ENCODE peak calls at places on chromosomes 2 and 18, in six cellular contexts. One of them, this sample, is unnamed.

GRCh38 chr2:84231474-84231873 is 227.6 kb downstream of the SUCLG1 start:
- DNase-seq in tibial artery: no peak
- DNase-seq in body of pancreas: no peak
- DNase-seq in endodermal cell: no peak
- DNase-seq in B cell: no peak
- DNase-seq in GM20000: no peak
- DNase-seq in this sample: no peak

GRCh38 chr2:88159955-88160415 is 10.2 kb upstream of the THNSL2 start:
- DNase-seq in B cell: peak; percentile 53
- DNase-seq in GM20000: peak; percentile 63
- DNase-seq in body of pancreas: peak; percentile 73
- DNase-seq in tibial artery: peak; percentile 53
- DNase-seq in endodermal cell: peak; percentile 84
- DNase-seq in this sample: peak; percentile 62

GRCh38 chr2:148909114-148909513 is 34.1 kb downstream of the KIF5C start:
- DNase-seq in tibial artery: no peak
- DNase-seq in body of pancreas: no peak
- DNase-seq in B cell: no peak
- DNase-seq in GM20000: no peak
- DNase-seq in endodermal cell: peak; percentile 70
- DNase-seq in this sample: no peak

GRCh38 chr18:24868331-24868730 is 407.9 kb downstream of the HRH4 start:
- DNase-seq in B cell: no peak
- DNase-seq in body of pancreas: no peak
- DNase-seq in endodermal cell: no peak
- DNase-seq in tibial artery: no peak
- DNase-seq in GM20000: no peak
- DNase-seq in this sample: no peak

GRCh38 chr2:70089946-70090523 is 2.8 kb downstream of the PCBP1 start:
- DNase-seq in B cell: no peak
- DNase-seq in GM20000: no peak
- DNase-seq in tibial artery: no peak
- DNase-seq in body of pancreas: no peak
- DNase-seq in endodermal cell: peak; percentile 77
- DNase-seq in this sample: no peak

GRCh38 chr2:228798931-228799588 is 472.0 kb downstream of the PID1 start:
- DNase-seq in GM20000: no peak
- DNase-seq in tibial artery: no peak
- DNase-seq in B cell: no peak
- DNase-seq in endodermal cell: no peak
- DNase-seq in body of pancreas: peak; percentile 7
- DNase-seq in this sample: no peak

GRCh38 chr2:191999101-191999836 is 152.4 kb upstream of the CAVIN2 start:
- DNase-seq in body of pancreas: no peak
- DNase-seq in tibial artery: no peak
- DNase-seq in endodermal cell: no peak
- DNase-seq in GM20000: no peak
- DNase-seq in B cell: no peak
- DNase-seq in this sample: no peak

GRCh38 chr2:44772131-44772530 is 169.4 kb upstream of the SIX3 start:
- DNase-seq in B cell: no peak
- DNase-seq in endodermal cell: no peak
- DNase-seq in body of pancreas: no peak
- DNase-seq in GM20000: no peak
- DNase-seq in tibial artery: no peak
- DNase-seq in this sample: no peak

GRCh38 chr2:100482741-100483140 is 12.5 kb downstream of the NMS start:
- DNase-seq in tibial artery: no peak
- DNase-seq in GM20000: peak; percentile 17
- DNase-seq in endodermal cell: peak; percentile 70
- DNase-seq in B cell: no peak
- DNase-seq in body of pancreas: no peak
- DNase-seq in this sample: peak; percentile 11

GRCh38 chr2:138711812-138712211 is 68.4 kb downstream of the NXPH2 start:
- DNase-seq in tibial artery: no peak
- DNase-seq in body of pancreas: peak; percentile 17
- DNase-seq in B cell: no peak
- DNase-seq in GM20000: no peak
- DNase-seq in endodermal cell: no peak
- DNase-seq in this sample: no peak

GRCh38 chr2:85605406-85606115 is 3.1 kb upstream of the TMEM150A start:
- DNase-seq in tibial artery: no peak
- DNase-seq in endodermal cell: peak; percentile 40
- DNase-seq in GM20000: no peak
- DNase-seq in body of pancreas: no peak
- DNase-seq in B cell: no peak
- DNase-seq in this sample: no peak

GRCh38 chr2:150063432-150063889 is 424.0 kb downstream of the RND3 start:
- DNase-seq in B cell: no peak
- DNase-seq in tibial artery: no peak
- DNase-seq in endodermal cell: no peak
- DNase-seq in body of pancreas: no peak
- DNase-seq in GM20000: no peak
- DNase-seq in this sample: no peak

DNA sequence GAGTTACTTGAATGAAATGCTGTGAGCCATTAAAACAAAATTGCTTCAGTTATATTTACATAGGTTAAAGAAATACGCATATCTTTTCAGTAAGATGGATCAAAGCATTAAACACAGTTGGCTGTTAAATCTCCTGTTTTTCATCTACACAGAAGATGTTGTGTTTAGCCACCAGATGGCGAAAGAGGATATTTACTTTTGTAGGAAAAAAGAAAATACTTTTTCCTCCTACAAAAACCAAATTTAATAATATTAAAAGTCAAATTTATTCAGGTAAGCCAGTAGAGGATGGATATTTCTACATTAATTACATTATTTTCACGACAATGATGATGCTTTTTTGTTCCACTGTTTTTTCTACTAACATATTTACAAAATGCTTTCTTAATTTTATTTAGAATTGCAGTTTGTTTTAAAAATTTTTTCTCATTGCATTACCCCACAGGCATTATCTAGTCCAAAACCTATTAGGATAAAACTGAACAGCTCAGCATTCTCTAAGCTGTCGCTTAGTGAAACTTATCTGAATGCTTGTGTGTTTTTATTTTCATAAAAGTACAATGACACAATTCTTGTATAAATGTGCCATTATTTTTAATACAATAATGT is 173.7 kb downstream of the ASXL3 start:
- DNase-seq in body of pancreas: no peak
- DNase-seq in B cell: no peak
- DNase-seq in tibial artery: no peak
- DNase-seq in GM20000: peak; percentile 19
- DNase-seq in endodermal cell: no peak
- DNase-seq in this sample: no peak
- TF ChIP-seq CTCF in body of pancreas: peak; percentile 51
- TF ChIP-seq CTCF in B cell: no peak
- TF ChIP-seq CTCF in tibial artery: no peak
- TF ChIP-seq CTCF in GM20000: no peak
- TF ChIP-seq CTCF in endodermal cell: peak; percentile 79
- TF ChIP-seq CTCF in this sample: peak; percentile 36

DNA sequence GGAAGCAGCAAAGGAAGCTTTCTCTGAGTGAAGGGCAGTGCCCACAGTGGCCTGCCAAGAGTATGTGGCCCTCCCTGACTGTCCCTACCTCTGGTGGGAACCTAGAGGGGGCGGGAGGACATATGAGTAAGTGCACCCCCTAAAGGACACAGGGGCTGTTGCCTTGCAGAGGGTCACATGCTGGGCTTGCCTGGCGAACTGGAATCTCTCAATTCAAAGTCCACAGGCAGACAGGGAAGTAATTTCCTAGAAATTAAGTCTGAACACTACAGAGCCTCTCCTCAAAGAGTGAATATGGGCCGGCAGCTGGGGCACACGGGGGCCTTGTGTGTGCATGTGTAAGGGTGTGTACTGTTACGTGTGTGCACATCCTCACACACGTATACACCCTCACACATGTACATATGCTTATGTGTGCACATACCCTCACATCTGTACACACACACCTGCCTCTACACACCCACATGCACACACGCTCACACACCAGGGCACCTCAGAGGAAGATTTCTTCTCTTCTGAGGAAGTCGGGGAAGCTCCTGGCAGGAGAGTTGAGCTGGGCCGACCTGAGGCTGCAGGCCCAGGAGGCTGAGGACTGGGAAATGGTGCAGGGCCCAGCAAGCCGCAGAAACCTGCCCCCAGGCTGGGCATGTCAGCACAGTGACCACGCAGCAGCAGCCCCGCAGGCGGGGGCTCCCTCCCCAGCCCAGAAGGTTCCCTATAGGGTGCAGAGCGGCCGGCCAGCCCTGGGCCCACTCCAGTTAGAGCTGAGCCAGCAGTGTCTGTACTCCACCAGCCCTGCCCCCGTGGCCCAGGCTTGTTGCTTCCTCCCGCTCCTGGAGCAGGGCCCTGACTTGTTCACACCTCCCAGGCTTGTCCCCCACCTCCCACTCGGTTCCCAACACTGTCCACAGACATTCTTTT is 77.4 kb upstream of the TAF1B start:
- DNase-seq in GM20000: no peak
- DNase-seq in endodermal cell: peak; percentile 65
- DNase-seq in body of pancreas: no peak
- DNase-seq in tibial artery: no peak
- DNase-seq in B cell: no peak
- DNase-seq in this sample: no peak
- TF ChIP-seq CTCF in GM20000: no peak
- TF ChIP-seq CTCF in endodermal cell: peak; percentile 52
- TF ChIP-seq CTCF in body of pancreas: no peak
- TF ChIP-seq CTCF in tibial artery: no peak
- TF ChIP-seq CTCF in B cell: no peak
- TF ChIP-seq CTCF in this sample: no peak

GRCh38 chr2:47535991-47536390 is 133.0 kb downstream of the MSH2 start:
- DNase-seq in endodermal cell: no peak
- DNase-seq in B cell: no peak
- DNase-seq in body of pancreas: no peak
- DNase-seq in GM20000: no peak
- DNase-seq in tibial artery: no peak
- DNase-seq in this sample: no peak

GRCh38 chr2:47541848-47542450 is 139.0 kb downstream of the MSH2 start:
- DNase-seq in GM20000: no peak
- DNase-seq in body of pancreas: no peak
- DNase-seq in endodermal cell: no peak
- DNase-seq in B cell: no peak
- DNase-seq in tibial artery: no peak
- DNase-seq in this sample: no peak

GRCh38 chr2:47536696-47537095 is 133.7 kb downstream of the MSH2 start:
- DNase-seq in B cell: no peak
- DNase-seq in body of pancreas: no peak
- DNase-seq in endodermal cell: no peak
- DNase-seq in GM20000: no peak
- DNase-seq in tibial artery: no peak
- DNase-seq in this sample: no peak

GRCh38 chr2:47535073-47535472 is 132.1 kb downstream of the MSH2 start:
- DNase-seq in body of pancreas: no peak
- DNase-seq in tibial artery: no peak
- DNase-seq in endodermal cell: no peak
- DNase-seq in B cell: no peak
- DNase-seq in GM20000: no peak
- DNase-seq in this sample: no peak

DNA sequence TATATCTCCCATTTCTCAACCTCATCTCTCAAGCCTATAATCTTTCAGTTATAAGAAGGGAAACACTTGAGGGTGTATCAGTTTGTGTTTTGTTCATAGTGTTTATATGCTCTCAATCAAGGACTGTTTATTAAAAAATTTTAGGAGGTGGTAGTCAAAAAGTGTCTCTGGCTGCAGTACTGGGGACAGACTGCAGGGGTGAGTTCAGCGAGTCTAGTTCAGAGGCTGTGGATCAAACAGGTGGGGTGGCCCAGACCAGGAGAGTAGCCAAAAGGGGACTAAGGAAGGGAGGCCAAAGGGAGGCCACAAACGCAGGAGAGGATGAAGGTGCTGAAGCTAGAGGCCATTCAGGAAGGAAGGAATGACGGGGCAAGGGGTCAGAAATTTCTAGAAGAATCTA is 136.3 kb downstream of the MSH2 start:
- DNase-seq in endodermal cell: no peak
- DNase-seq in B cell: no peak
- DNase-seq in GM20000: no peak
- DNase-seq in body of pancreas: no peak
- DNase-seq in tibial artery: no peak
- DNase-seq in this sample: no peak
- TF ChIP-seq CTCF in endodermal cell: peak; percentile 73
- TF ChIP-seq CTCF in B cell: no peak
- TF ChIP-seq CTCF in GM20000: no peak
- TF ChIP-seq CTCF in body of pancreas: no peak
- TF ChIP-seq CTCF in tibial artery: no peak
- TF ChIP-seq CTCF in this sample: no peak

GRCh38 chr2:202758128-202758527 is 113.4 kb downstream of the ICA1L start:
- DNase-seq in tibial artery: no peak
- DNase-seq in GM20000: no peak
- DNase-seq in B cell: no peak
- DNase-seq in body of pancreas: no peak
- DNase-seq in endodermal cell: no peak
- DNase-seq in this sample: no peak
- TF ChIP-seq CTCF in tibial artery: no peak
- TF ChIP-seq CTCF in GM20000: no peak
- TF ChIP-seq CTCF in B cell: no peak
- TF ChIP-seq CTCF in body of pancreas: no peak
- TF ChIP-seq CTCF in endodermal cell: no peak
- TF ChIP-seq CTCF in this sample: no peak

GRCh38 chr2:174522553-174522952 is 35.7 kb upstream of the GPR155 start:
- DNase-seq in endodermal cell: no peak
- DNase-seq in tibial artery: no peak
- DNase-seq in GM20000: no peak
- DNase-seq in body of pancreas: no peak
- DNase-seq in B cell: no peak
- DNase-seq in this sample: no peak
- TF ChIP-seq CTCF in endodermal cell: peak; percentile 52
- TF ChIP-seq CTCF in tibial artery: peak; percentile 22
- TF ChIP-seq CTCF in GM20000: no peak
- TF ChIP-seq CTCF in body of pancreas: peak; percentile 51
- TF ChIP-seq CTCF in B cell: no peak
- TF ChIP-seq CTCF in this sample: peak; percentile 46

GRCh38 chr2:198371329-198371728 is 566.9 kb downstream of the PLCL1 start:
- DNase-seq in tibial artery: no peak
- DNase-seq in body of pancreas: no peak
- DNase-seq in B cell: no peak
- DNase-seq in GM20000: no peak
- DNase-seq in endodermal cell: no peak
- DNase-seq in this sample: no peak
- TF ChIP-seq CTCF in tibial artery: no peak
- TF ChIP-seq CTCF in body of pancreas: no peak
- TF ChIP-seq CTCF in B cell: no peak
- TF ChIP-seq CTCF in GM20000: no peak
- TF ChIP-seq CTCF in endodermal cell: no peak
- TF ChIP-seq CTCF in this sample: no peak

DNA sequence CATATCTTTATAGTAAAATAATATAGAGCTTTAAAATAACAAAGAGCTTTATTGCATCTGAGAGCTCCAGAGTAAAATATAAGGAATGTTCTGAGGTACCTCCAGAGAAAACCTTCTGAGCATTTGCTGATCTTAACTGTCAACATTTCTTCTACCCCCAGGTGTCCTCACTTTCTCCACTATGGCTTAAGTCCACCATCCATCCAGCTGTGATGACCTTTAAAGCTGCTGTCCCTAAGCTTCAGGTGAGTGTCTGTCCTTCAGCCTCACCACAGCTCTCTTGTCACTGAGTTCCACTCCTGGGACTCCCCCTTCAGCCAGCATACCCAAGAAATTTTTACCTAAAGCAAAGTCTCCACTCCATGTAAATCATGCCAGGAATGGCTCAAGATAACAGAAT is 137.9 kb downstream of the MYO5B start:
- DNase-seq in tibial artery: no peak
- DNase-seq in body of pancreas: no peak
- DNase-seq in B cell: no peak
- DNase-seq in GM20000: no peak
- DNase-seq in endodermal cell: no peak
- DNase-seq in this sample: no peak
- TF ChIP-seq CTCF in tibial artery: no peak
- TF ChIP-seq CTCF in body of pancreas: no peak
- TF ChIP-seq CTCF in B cell: no peak
- TF ChIP-seq CTCF in GM20000: no peak
- TF ChIP-seq CTCF in endodermal cell: peak; percentile 64
- TF ChIP-seq CTCF in this sample: no peak

This sample was measured in activated CD8-positive, alpha-beta T cell treated with anti-CD3 and anti-CD28 coated beads for 36 hours.